ENCODE peak calls at places on chromosome 10, in six cellular contexts. One of them, this sample, is unnamed.
A peak's percentile ranks its signal among the peaks of the same experiment; 100 is the strongest.

GRCh38 chr10:97584060-97584797 is at the start of gene HOGA1:
- DNase-seq in IMR-90: peak; percentile 55
- DNase-seq in pancreas: peak; percentile 64
- DNase-seq in cardiac muscle cell: peak; percentile 73
- DNase-seq in PC-9: peak; percentile 67
- DNase-seq in AG09319: no peak
- DNase-seq in this sample: no peak

GRCh38 chr10:110671788-110672579 is 27.8 kb downstream of the RBM20 start:
- DNase-seq in IMR-90: peak; percentile 67
- DNase-seq in pancreas: peak; percentile 69
- DNase-seq in cardiac muscle cell: peak; percentile 72
- DNase-seq in PC-9: peak; percentile 64
- DNase-seq in AG09319: no peak
- DNase-seq in this sample: peak; percentile 64

GRCh38 chr10:13792011-13792410 is 205.2 kb downstream of the PRPF18 start:
- DNase-seq in IMR-90: no peak
- DNase-seq in pancreas: peak; percentile 55
- DNase-seq in cardiac muscle cell: no peak
- DNase-seq in PC-9: peak; percentile 52
- DNase-seq in AG09319: no peak
- DNase-seq in this sample: no peak

GRCh38 chr10:69337312-69338132 is 59.2 kb downstream of the HK1 start:
- DNase-seq in IMR-90: peak; percentile 86
- DNase-seq in pancreas: no peak
- DNase-seq in cardiac muscle cell: peak; percentile 95
- DNase-seq in PC-9: peak; percentile 81
- DNase-seq in AG09319: no peak
- DNase-seq in this sample: no peak

GRCh38 chr10:6579904-6580278 is at the start of gene PRKCQ:
- DNase-seq in IMR-90: peak; percentile 12
- DNase-seq in pancreas: peak; percentile 57
- DNase-seq in cardiac muscle cell: peak; percentile 40
- DNase-seq in PC-9: no peak
- DNase-seq in AG09319: no peak
- DNase-seq in this sample: no peak

GRCh38 chr10:77305650-77306632 is 331.7 kb downstream of the KCNMA1 start:
- DNase-seq in IMR-90: peak; percentile 72
- DNase-seq in pancreas: no peak
- DNase-seq in cardiac muscle cell: peak; percentile 15
- DNase-seq in PC-9: no peak
- DNase-seq in AG09319: no peak
- DNase-seq in this sample: no peak

GRCh38 chr10:9097206-9097990 is 1042.9 kb downstream of the GATA3 start:
- DNase-seq in IMR-90: no peak
- DNase-seq in pancreas: no peak
- DNase-seq in cardiac muscle cell: no peak
- DNase-seq in PC-9: no peak
- DNase-seq in AG09319: no peak
- DNase-seq in this sample: no peak

GRCh38 chr10:70418229-70418628 is 14.3 kb downstream of the EIF4EBP2 start:
- DNase-seq in IMR-90: peak; percentile 94
- DNase-seq in pancreas: no peak
- DNase-seq in cardiac muscle cell: peak; percentile 22
- DNase-seq in PC-9: no peak
- DNase-seq in AG09319: no peak
- DNase-seq in this sample: no peak

GRCh38 chr10:113094114-113094486 is 144.1 kb downstream of the TCF7L2 start:
- DNase-seq in IMR-90: peak; percentile 69
- DNase-seq in pancreas: no peak
- DNase-seq in cardiac muscle cell: peak; percentile 55
- DNase-seq in PC-9: no peak
- DNase-seq in AG09319: no peak
- DNase-seq in this sample: no peak

GRCh38 chr10:100151901-100152300 is 33.9 kb downstream of the ERLIN1 start:
- DNase-seq in IMR-90: no peak
- DNase-seq in pancreas: no peak
- DNase-seq in cardiac muscle cell: no peak
- DNase-seq in PC-9: no peak
- DNase-seq in AG09319: no peak
- DNase-seq in this sample: no peak

GRCh38 chr10:224571-224970 is 89.3 kb downstream of the ZMYND11 start:
- DNase-seq in IMR-90: no peak
- DNase-seq in pancreas: no peak
- DNase-seq in cardiac muscle cell: no peak
- DNase-seq in PC-9: no peak
- DNase-seq in AG09319: no peak
- DNase-seq in this sample: no peak

GRCh38 chr10:97321032-97321806 is 2.1 kb downstream of the FRAT1 start:
- DNase-seq in IMR-90: no peak
- DNase-seq in pancreas: peak; percentile 48
- DNase-seq in cardiac muscle cell: no peak
- DNase-seq in PC-9: no peak
- DNase-seq in AG09319: no peak
- DNase-seq in this sample: peak; percentile 21

GRCh38 chr10:68348265-68348741 is 15.6 kb upstream of the PBLD start:
- DNase-seq in IMR-90: peak; percentile 65
- DNase-seq in pancreas: no peak
- DNase-seq in cardiac muscle cell: peak; percentile 68
- DNase-seq in PC-9: peak; percentile 38
- DNase-seq in AG09319: no peak
- DNase-seq in this sample: peak; percentile 17

GRCh38 chr10:124686707-124687376 is 57.3 kb downstream of the FAM53B start:
- DNase-seq in IMR-90: no peak
- DNase-seq in pancreas: no peak
- DNase-seq in cardiac muscle cell: no peak
- DNase-seq in PC-9: no peak
- DNase-seq in AG09319: no peak
- DNase-seq in this sample: no peak

GRCh38 chr10:73647875-73648228 is 6.6 kb upstream of the MYOZ1 start:
- DNase-seq in IMR-90: no peak
- DNase-seq in pancreas: no peak
- DNase-seq in cardiac muscle cell: no peak
- DNase-seq in PC-9: no peak
- DNase-seq in AG09319: no peak
- DNase-seq in this sample: no peak

GRCh38 chr10:3624367-3624766 is 160.6 kb downstream of the KLF6 start:
- DNase-seq in IMR-90: peak; percentile 88
- DNase-seq in pancreas: no peak
- DNase-seq in cardiac muscle cell: peak; percentile 68
- DNase-seq in PC-9: peak; percentile 66
- DNase-seq in AG09319: no peak
- DNase-seq in this sample: no peak

GRCh38 chr10:87618470-87619423 is 40.9 kb upstream of the PAPSS2 start:
- DNase-seq in IMR-90: peak; percentile 9
- DNase-seq in pancreas: peak; percentile 87
- DNase-seq in cardiac muscle cell: peak; percentile 49
- DNase-seq in PC-9: no peak
- DNase-seq in AG09319: no peak
- DNase-seq in this sample: no peak

GRCh38 chr10:27356738-27357137 is 116.1 kb upstream of the ACBD5 start:
- DNase-seq in IMR-90: no peak
- DNase-seq in pancreas: no peak
- DNase-seq in cardiac muscle cell: no peak
- DNase-seq in PC-9: no peak
- DNase-seq in AG09319: no peak
- DNase-seq in this sample: no peak

GRCh38 chr10:27360581-27361172 is 120.1 kb upstream of the ACBD5 start:
- DNase-seq in IMR-90: peak; percentile 58
- DNase-seq in pancreas: peak; percentile 57
- DNase-seq in cardiac muscle cell: peak; percentile 88
- DNase-seq in PC-9: peak; percentile 69
- DNase-seq in AG09319: peak; percentile 20
- DNase-seq in this sample: peak; percentile 74

GRCh38 chr10:27359792-27360320 is 119.3 kb upstream of the ACBD5 start:
- DNase-seq in IMR-90: no peak
- DNase-seq in pancreas: no peak
- DNase-seq in cardiac muscle cell: no peak
- DNase-seq in PC-9: no peak
- DNase-seq in AG09319: no peak
- DNase-seq in this sample: no peak

GRCh38 chr10:27355918-27356573 is 115.4 kb upstream of the ACBD5 start:
- DNase-seq in IMR-90: no peak
- DNase-seq in pancreas: no peak
- DNase-seq in cardiac muscle cell: peak; percentile 9
- DNase-seq in PC-9: peak; percentile 15
- DNase-seq in AG09319: no peak
- DNase-seq in this sample: no peak
- TF ChIP-seq CTCF in IMR-90: no peak
- TF ChIP-seq CTCF in pancreas: no peak
- TF ChIP-seq CTCF in cardiac muscle cell: no peak
- TF ChIP-seq CTCF in PC-9: peak; percentile 34
- TF ChIP-seq CTCF in AG09319: no peak
- TF ChIP-seq CTCF in this sample: no peak

DNA sequence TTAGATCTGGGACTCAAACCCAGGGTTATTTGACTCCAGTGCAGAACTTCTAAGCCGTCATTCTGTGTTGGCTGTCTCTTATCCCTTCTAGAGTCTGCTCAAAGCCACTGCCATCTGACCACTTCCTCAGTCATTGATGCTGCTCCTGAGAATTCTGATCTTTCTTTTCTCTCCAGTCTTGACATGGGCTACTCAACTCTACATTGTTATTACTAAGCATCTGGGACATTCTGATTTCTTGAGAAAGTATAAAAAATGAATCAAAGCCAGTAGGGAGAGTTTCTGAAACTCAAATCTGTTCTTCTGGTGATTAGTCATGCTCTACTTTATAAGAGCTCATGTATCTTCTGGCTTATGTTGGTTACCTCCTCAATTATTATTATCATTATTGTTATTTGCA is 48.7 kb downstream of the ANK3 start:
- DNase-seq in IMR-90: no peak
- DNase-seq in pancreas: no peak
- DNase-seq in cardiac muscle cell: no peak
- DNase-seq in PC-9: no peak
- DNase-seq in AG09319: no peak
- DNase-seq in this sample: no peak
- TF ChIP-seq CTCF in IMR-90: no peak
- TF ChIP-seq CTCF in pancreas: no peak
- TF ChIP-seq CTCF in cardiac muscle cell: no peak
- TF ChIP-seq CTCF in PC-9: no peak
- TF ChIP-seq CTCF in AG09319: no peak
- TF ChIP-seq CTCF in this sample: no peak

GRCh38 chr10:48614481-48615383 is 9.9 kb upstream of the ARHGAP22 start:
- DNase-seq in IMR-90: peak; percentile 34
- DNase-seq in pancreas: no peak
- DNase-seq in cardiac muscle cell: peak; percentile 58
- DNase-seq in PC-9: no peak
- DNase-seq in AG09319: peak; percentile 57
- DNase-seq in this sample: no peak
- TF ChIP-seq CTCF in IMR-90: peak; percentile 32
- TF ChIP-seq CTCF in pancreas: no peak
- TF ChIP-seq CTCF in cardiac muscle cell: peak; percentile 50
- TF ChIP-seq CTCF in PC-9: peak; percentile 61
- TF ChIP-seq CTCF in AG09319: peak; percentile 26
- TF ChIP-seq CTCF in this sample: no peak

DNA sequence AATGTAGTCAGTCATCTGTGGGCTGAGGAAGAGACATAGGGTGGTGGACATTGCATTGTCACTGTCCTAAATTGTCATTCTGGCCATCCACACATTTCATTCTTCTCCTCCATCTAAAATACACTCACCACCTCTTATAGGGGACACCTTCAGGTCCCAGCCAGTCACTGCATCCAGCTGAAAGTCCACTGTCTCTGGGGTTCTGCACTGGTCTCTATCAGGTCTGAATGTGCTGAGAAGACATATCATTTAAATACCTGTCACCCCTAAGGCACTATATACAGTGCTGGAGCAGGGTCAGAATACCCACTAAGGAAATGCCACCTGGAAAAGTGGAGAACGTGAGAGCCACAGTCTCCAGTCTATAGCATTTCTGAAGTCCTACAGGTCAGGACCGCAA is 29.6 kb downstream of the SH2D4B start:
- DNase-seq in IMR-90: no peak
- DNase-seq in pancreas: no peak
- DNase-seq in cardiac muscle cell: no peak
- DNase-seq in PC-9: no peak
- DNase-seq in AG09319: no peak
- DNase-seq in this sample: no peak
- TF ChIP-seq CTCF in IMR-90: no peak
- TF ChIP-seq CTCF in pancreas: no peak
- TF ChIP-seq CTCF in cardiac muscle cell: no peak
- TF ChIP-seq CTCF in PC-9: no peak
- TF ChIP-seq CTCF in AG09319: no peak
- TF ChIP-seq CTCF in this sample: no peak

GRCh38 chr10:106551501-106551900 is 613.0 kb downstream of the SORCS1 start:
- DNase-seq in IMR-90: no peak
- DNase-seq in pancreas: no peak
- DNase-seq in cardiac muscle cell: no peak
- DNase-seq in PC-9: no peak
- DNase-seq in AG09319: no peak
- DNase-seq in this sample: no peak

GRCh38 chr10:106559442-106559841 is 605.1 kb downstream of the SORCS1 start:
- DNase-seq in IMR-90: peak; percentile 81
- DNase-seq in pancreas: no peak
- DNase-seq in cardiac muscle cell: peak; percentile 29
- DNase-seq in PC-9: no peak
- DNase-seq in AG09319: no peak
- DNase-seq in this sample: no peak

GRCh38 chr10:106557951-106558733 is 606.4 kb downstream of the SORCS1 start:
- DNase-seq in IMR-90: peak; percentile 71
- DNase-seq in pancreas: no peak
- DNase-seq in cardiac muscle cell: peak; percentile 50
- DNase-seq in PC-9: no peak
- DNase-seq in AG09319: no peak
- DNase-seq in this sample: no peak

GRCh38 chr10:106557053-106557452 is 607.5 kb downstream of the SORCS1 start:
- DNase-seq in IMR-90: peak; percentile 64
- DNase-seq in pancreas: no peak
- DNase-seq in cardiac muscle cell: no peak
- DNase-seq in PC-9: no peak
- DNase-seq in AG09319: no peak
- DNase-seq in this sample: no peak

DNA sequence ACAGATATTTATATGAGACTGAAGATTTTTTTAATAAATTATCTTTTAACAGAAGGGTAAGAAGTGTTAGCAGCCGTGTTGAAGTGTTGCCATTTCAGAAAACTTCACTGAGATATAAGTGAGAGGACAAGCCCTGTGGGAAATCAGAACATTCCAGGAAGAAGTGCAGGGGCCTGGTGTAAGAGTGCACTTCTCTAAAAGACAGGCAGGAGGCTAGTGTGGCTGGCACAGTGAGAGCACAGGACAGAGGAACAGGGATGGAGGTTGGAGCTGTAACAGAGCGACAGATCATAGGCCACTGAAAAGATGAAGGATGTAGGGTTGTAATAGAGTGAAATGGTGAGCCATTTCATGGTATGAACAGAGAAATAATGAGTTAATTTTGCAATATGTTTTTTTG is 608.9 kb downstream of the SORCS1 start:
- DNase-seq in IMR-90: peak; percentile 8
- DNase-seq in pancreas: no peak
- DNase-seq in cardiac muscle cell: no peak
- DNase-seq in PC-9: no peak
- DNase-seq in AG09319: no peak
- DNase-seq in this sample: no peak
- TF ChIP-seq CTCF in IMR-90: no peak
- TF ChIP-seq CTCF in pancreas: no peak
- TF ChIP-seq CTCF in cardiac muscle cell: peak; percentile 22
- TF ChIP-seq CTCF in PC-9: no peak
- TF ChIP-seq CTCF in AG09319: no peak
- TF ChIP-seq CTCF in this sample: no peak

GRCh38 chr10:45442670-45443069 is 68.7 kb downstream of the ALOX5 start:
- DNase-seq in IMR-90: no peak
- DNase-seq in pancreas: no peak
- DNase-seq in cardiac muscle cell: no peak
- DNase-seq in PC-9: no peak
- DNase-seq in AG09319: no peak
- DNase-seq in this sample: no peak
- TF ChIP-seq CTCF in IMR-90: no peak
- TF ChIP-seq CTCF in pancreas: no peak
- TF ChIP-seq CTCF in cardiac muscle cell: no peak
- TF ChIP-seq CTCF in PC-9: no peak
- TF ChIP-seq CTCF in AG09319: no peak
- TF ChIP-seq CTCF in this sample: no peak

GRCh38 chr10:23322082-23322481 is 22.5 kb downstream of the C10orf67 start:
- DNase-seq in IMR-90: no peak
- DNase-seq in pancreas: no peak
- DNase-seq in cardiac muscle cell: no peak
- DNase-seq in PC-9: no peak
- DNase-seq in AG09319: no peak
- DNase-seq in this sample: no peak
- TF ChIP-seq CTCF in IMR-90: no peak
- TF ChIP-seq CTCF in pancreas: no peak
- TF ChIP-seq CTCF in cardiac muscle cell: no peak
- TF ChIP-seq CTCF in PC-9: no peak
- TF ChIP-seq CTCF in AG09319: no peak
- TF ChIP-seq CTCF in this sample: no peak

This sample was measured in natural killer cell.